ENCODE peak calls at places on chromosomes 4 and X, in ten cellular contexts. W is CD4-positive, alpha-beta memory T cell; M is right cardiac atrium; U is endodermal cell; Q is cardiac muscle cell; Y is psoas muscle; X is Panc1; C is PC-3; D is IMR-90; O is PC-9. A is an unnamed sample. For H3K27me3 and H3K4me1, the result is how much of the 10 kb centered on the place peaks cover.

GRCh38 chrX:97057349-97057909 is 173.7 kb downstream of the RPA4 start:
- DNase-seq in M (no peak), Q (peak), U (no peak), D (no peak), W (no peak), Y (no peak), O (peak), X (no peak), C (peak), A (no peak)

GRCh38 chrX:108701633-108702032 is 34.7 kb downstream of the IRS4 start:
- DNase-seq in W (no peak), D (no peak), M (no peak), X (no peak), C (no peak), Q (no peak), Y (no peak), U (no peak), O (no peak), A (no peak)

GRCh38 chr4:161791796-161792556 is 371.8 kb downstream of the FSTL5 start:
- DNase-seq in W (no peak), Q (no peak), M (no peak), Y (no peak), O (no peak), C (no peak), X (no peak), U (no peak), D (no peak), A (no peak)

GRCh38 chrX:46758163-46758955 is 559 bp downstream of the SLC9A7 start:
- DNase-seq in D (peak), O (no peak), W (peak), Y (peak), C (peak), U (no peak), M (no peak), Q (peak), X (no peak), A (no peak)

GRCh38 chr4:147056951-147057630 is 111.4 kb upstream of the TTC29 start:
- DNase-seq in Q (no peak), C (peak), U (no peak), W (no peak), Y (no peak), M (no peak), O (no peak), X (no peak), D (peak), A (no peak)

GRCh38 chrX:86192827-86193226 is 44.6 kb downstream of the DACH2 start:
- DNase-seq in U (no peak), Q (no peak), W (no peak), Y (no peak), D (no peak), O (no peak), M (no peak), C (no peak), X (no peak), A (no peak)

GRCh38 chr4:139665690-139666529 is at the start of gene MGST2:
- DNase-seq in C (peak), O (peak), X (no peak), U (peak), Y (peak), W (peak), Q (peak), M (peak), D (peak), A (peak)

GRCh38 chr4:149353241-149353640 is 462.4 kb downstream of the IQCM start:
- DNase-seq in M (no peak), X (no peak), W (no peak), D (no peak), U (no peak), C (peak), Y (no peak), Q (no peak), O (no peak), A (no peak)

GRCh38 chrX:152632445-152633097 is 5.1 kb upstream of the GABRQ start:
- DNase-seq in C (peak), W (peak), M (peak), Q (peak), Y (no peak), X (peak), U (peak), D (peak), O (peak), A (peak)

GRCh38 chr4:3323071-3323481 is 30.3 kb downstream of the RGS12 start:
- DNase-seq in M (peak), Q (no peak), O (no peak), Y (no peak), C (no peak), U (peak), D (no peak), X (no peak), W (no peak), A (no peak)

DNA sequence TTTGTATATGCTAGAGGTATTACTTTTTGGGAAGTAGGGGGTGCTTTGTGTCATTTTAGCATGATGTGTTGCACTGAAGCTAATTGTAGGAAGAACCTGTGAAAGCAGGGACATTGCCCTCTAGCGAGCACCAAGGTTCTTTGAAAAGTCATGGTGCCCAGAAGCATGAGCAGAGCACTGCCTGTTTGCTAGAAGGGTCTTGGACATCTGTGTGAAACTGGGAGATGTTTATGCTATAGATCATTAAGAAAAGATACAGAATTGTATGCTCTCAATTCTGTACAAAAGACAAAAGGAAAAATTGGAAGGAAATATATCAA is 14.7 kb downstream of the GRPR start:
- DNase-seq in D (no peak), M (no peak), X (no peak), Y (no peak), W (no peak), U (peak), C (no peak), O (no peak), Q (peak), A (no peak)
- H3K27me3 ChIP-seq in D (under half), M (under half), X (under half), Y (under half), W (under half), U (under half), C (under half), O (under half), Q (under half), A (under half)

DNA sequence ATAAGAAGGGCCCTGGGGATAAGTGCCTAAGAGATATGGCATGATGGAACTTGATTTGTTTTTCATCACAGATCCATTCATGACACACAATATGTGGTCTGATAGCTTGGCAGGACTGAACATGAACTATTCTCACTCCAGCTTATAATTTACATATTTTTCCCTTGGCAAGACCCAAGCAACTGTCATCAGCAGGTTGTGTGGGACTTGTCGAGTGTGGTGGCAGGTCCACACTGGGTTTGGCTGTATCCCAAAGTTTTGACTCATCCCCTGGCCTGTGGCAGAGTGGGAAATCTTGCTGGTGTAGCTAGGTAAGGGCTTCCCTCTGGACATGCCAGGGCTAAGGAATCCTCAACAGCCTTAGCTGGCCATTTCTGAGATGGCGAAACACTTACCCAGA is 81.0 kb upstream of the STIM2 start:
- DNase-seq in Y (no peak), U (no peak), C (peak), M (peak), D (peak), X (no peak), W (no peak), Q (no peak), O (no peak), A (no peak)
- H3K4me1 ChIP-seq in Y (under half), U (under half), C (under half), M (under half), D (under half), X (under half), W (under half), Q (under half), O (under half), A (under half)

GRCh38 chrX:53794181-53794580 is 107.7 kb upstream of the HUWE1 start:
- DNase-seq in M (no peak), Q (no peak), X (no peak), C (no peak), D (no peak), Y (no peak), U (no peak), O (no peak), W (no peak), A (no peak)
- H3K27ac ChIP-seq in M (no peak), Q (no peak), X (no peak), C (no peak), D (no peak), Y (no peak), U (no peak), O (no peak), W (no peak), A (no peak)

DNA sequence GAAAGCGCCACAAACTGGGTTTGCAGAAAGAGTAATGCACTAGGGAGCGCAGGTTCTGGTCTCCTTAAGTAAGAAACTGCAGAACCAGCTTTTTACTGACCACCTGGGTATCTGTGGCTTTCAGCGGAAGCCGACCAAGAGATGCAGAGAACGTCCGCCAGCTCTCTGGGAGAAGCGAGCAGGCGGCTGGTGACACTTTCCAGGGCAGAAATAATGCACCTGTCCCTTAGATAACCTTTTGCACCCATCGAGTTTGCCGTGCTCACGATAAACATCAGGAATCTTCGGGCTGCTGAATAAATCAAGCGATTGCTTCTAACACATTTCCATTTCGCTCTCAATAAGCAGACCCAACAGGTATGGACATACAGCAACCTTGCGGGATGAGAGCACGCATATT is 3.5 kb downstream of the ATOH1 start:
- DNase-seq in W (no peak), X (no peak), Y (no peak), U (peak), D (no peak), O (no peak), C (no peak), Q (peak), M (no peak), A (no peak)
- H3K27me3 ChIP-seq in W (under half), X (under half), Y (under half), U (half or more), D (half or more), O (under half), C (half or more), Q (half or more), M (under half), A (half or more)

GRCh38 chrX:39012561-39013209 is 211.4 kb downstream of the MID1IP1 start:
- DNase-seq in U (no peak), O (no peak), X (no peak), Q (peak), M (no peak), Y (no peak), W (no peak), D (peak), C (peak), A (no peak)

GRCh38 chrX:39016551-39016950 is 215.3 kb downstream of the MID1IP1 start:
- DNase-seq in X (no peak), D (no peak), U (no peak), W (no peak), Q (no peak), M (no peak), O (no peak), C (no peak), Y (no peak), A (no peak)

GRCh38 chrX:39017062-39017461 is 215.8 kb downstream of the MID1IP1 start:
- DNase-seq in Q (no peak), M (no peak), X (no peak), W (no peak), C (no peak), Y (no peak), U (no peak), O (no peak), D (no peak), A (no peak)

GRCh38 chrX:39008554-39008953 is 207.3 kb downstream of the MID1IP1 start:
- DNase-seq in Q (no peak), W (no peak), Y (no peak), C (no peak), X (no peak), O (no peak), D (no peak), U (no peak), M (no peak), A (no peak)

DNA sequence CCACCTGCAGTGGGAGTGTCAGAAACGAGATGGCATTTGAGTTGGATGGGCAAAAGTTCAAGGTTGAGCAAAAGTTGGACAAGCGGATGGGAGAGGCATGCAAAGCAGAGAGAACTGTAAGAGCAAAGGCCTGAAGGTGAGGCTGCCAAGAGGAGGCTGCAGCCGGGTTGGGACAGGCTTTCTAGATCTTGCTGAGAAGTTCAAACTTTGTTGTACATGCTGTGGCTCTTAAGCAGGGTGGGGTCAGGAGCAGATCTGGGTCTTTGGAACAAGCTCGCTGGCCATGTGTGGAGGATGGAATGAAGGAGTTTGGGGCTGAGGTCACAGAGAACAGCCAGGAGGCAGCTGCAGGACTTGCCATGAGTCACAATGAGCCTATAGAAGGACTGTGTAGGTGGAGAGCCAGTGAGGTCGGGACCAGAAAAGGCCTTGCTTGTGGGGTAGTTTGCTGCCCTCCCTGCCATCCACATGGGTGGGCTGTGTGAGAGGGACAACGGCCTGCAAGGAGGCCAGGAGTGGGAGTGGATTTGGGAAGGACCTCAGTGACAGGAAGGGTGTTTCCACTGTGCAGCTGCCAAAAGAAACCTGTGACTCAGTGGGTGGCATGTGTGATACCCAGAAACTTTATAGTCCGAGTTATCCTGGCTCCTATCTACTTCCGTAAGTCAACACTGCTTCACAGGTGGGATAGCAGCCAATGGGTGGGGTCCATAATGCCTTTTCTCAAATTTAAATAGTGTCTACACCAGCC is 210.4 kb downstream of the MID1IP1 start:
- DNase-seq in C (peak), O (no peak), Q (no peak), D (no peak), W (no peak), U (no peak), M (peak), Y (no peak), X (no peak), A (peak)
- H3K4me1 ChIP-seq in C (under half), O (under half), Q (under half), D (under half), W (under half), U (under half), M (under half), Y (under half), X (under half), A (under half)